ENCODE peak calls at places on chromosomes 16 and 17, in five cellular contexts. V is AG09319, U is fibroblast of mammary gland, N is GM23338, D is cardiac fibroblast. Z is an unnamed sample.

GRCh38 chr17:70047619-70048018 is 27.4 kb upstream of the KCNJ16 start:
- DNase-seq in V (no peak), U (peak; percentile 55), D (no peak), N (no peak), Z (no peak)

GRCh38 chr17:21252875-21253645 is at the start of gene NATD1:
- DNase-seq in D (peak; percentile 88), N (peak; percentile 97), U (peak; percentile 78), V (peak; percentile 49), Z (peak; percentile 78)

GRCh38 chr16:78460428-78460827 is 361.0 kb downstream of the WWOX start:
- DNase-seq in D (no peak), U (no peak), V (no peak), N (no peak), Z (no peak)

GRCh38 chr17:46766493-46767491 is 51.7 kb downstream of the WNT3 start:
- DNase-seq in V (no peak), U (no peak), D (no peak), N (no peak), Z (no peak)

GRCh38 chr17:30091771-30092170 is 24.8 kb upstream of the NSRP1 start:
- DNase-seq in U (peak; percentile 81), V (peak; percentile 28), D (peak; percentile 79), N (no peak), Z (no peak)

GRCh38 chr17:5757306-5757907 is 173.1 kb upstream of the NLRP1 start:
- DNase-seq in D (no peak), U (no peak), V (no peak), N (no peak), Z (no peak)

GRCh38 chr16:88619859-88620655 is 18.3 kb upstream of the IL17C start:
- DNase-seq in U (peak; percentile 12), N (no peak), V (no peak), D (peak; percentile 29), Z (no peak)

GRCh38 chr16:1026057-1026783 is 44.6 kb downstream of the SOX8 start:
- DNase-seq in U (no peak), V (no peak), D (no peak), N (no peak), Z (peak; percentile 60)

GRCh38 chr17:28471127-28471453 is 2.4 kb upstream of the SLC13A2 start:
- DNase-seq in U (no peak), V (no peak), D (no peak), N (no peak), Z (no peak)

GRCh38 chr16:80623376-80623775 is 82.6 kb downstream of the DYNLRB2 start:
- DNase-seq in N (no peak), V (no peak), U (no peak), D (peak; percentile 76), Z (no peak)

GRCh38 chr17:83057793-83058477 is 21.5 kb upstream of the METRNL start:
- DNase-seq in D (no peak), N (no peak), V (no peak), U (no peak), Z (no peak)

GRCh38 chr16:82016964-82017363 is 5.7 kb upstream of the SDR42E1 start:
- DNase-seq in D (peak; percentile 33), V (peak; percentile 94), U (peak; percentile 75), N (no peak), Z (no peak)

GRCh38 chr16:23079683-23080221 is 69.5 kb downstream of the USP31 start:
- DNase-seq in V (no peak), U (no peak), D (no peak), N (no peak), Z (no peak)

GRCh38 chr17:64679710-64680216 is 17.7 kb upstream of the SMURF2 start:
- DNase-seq in V (peak; percentile 98), U (peak; percentile 98), D (peak; percentile 81), N (no peak), Z (no peak)

GRCh38 chr16:77986021-77986420 is 36.3 kb upstream of the CLEC3A start:
- DNase-seq in D (no peak), N (no peak), V (no peak), U (no peak), Z (no peak)

GRCh38 chr16:48918520-48919258 is 308.7 kb upstream of the N4BP1 start:
- DNase-seq in U (peak; percentile 33), V (no peak), N (peak; percentile 37), D (no peak), Z (no peak)

GRCh38 chr17:68731465-68731864 is 130.3 kb upstream of the FAM20A start:
- DNase-seq in V (no peak), U (no peak), D (no peak), N (no peak), Z (no peak)

GRCh38 chr16:58462997-58463891 is 36.7 kb upstream of the NDRG4 start:
- DNase-seq in V (no peak), U (no peak), N (peak; percentile 56), D (no peak), Z (peak; percentile 67)

GRCh38 chr17:13727441-13728171 is 125.9 kb upstream of the HS3ST3A1 start:
- DNase-seq in D (peak; percentile 67), N (no peak), V (no peak), U (peak; percentile 93), Z (no peak)

GRCh38 chr16:56960681-56961281 is 969 bp upstream of the CETP start:
- DNase-seq in U (no peak), V (no peak), N (no peak), D (peak; percentile 64), Z (no peak)

GRCh38 chr17:80512233-80512632 is 32.4 kb upstream of the RPTOR start:
- DNase-seq in D (no peak), V (no peak), U (peak; percentile 65), N (no peak), Z (no peak)

GRCh38 chr16:4371481-4372314 is at the start of gene VASN:
- DNase-seq in V (no peak), N (peak; percentile 79), U (peak; percentile 68), D (peak; percentile 89), Z (peak; percentile 91)

GRCh38 chr16:14325502-14325901 is 254.4 kb downstream of the MRTFB start:
- DNase-seq in V (no peak), N (no peak), D (no peak), U (no peak), Z (no peak)

GRCh38 chr17:6427284-6427781 is 7.6 kb downstream of the AIPL1 start:
- DNase-seq in D (peak; percentile 22), N (no peak), U (peak; percentile 17), V (no peak), Z (no peak)

GRCh38 chr17:68378202-68379149 is 78.8 kb downstream of the WIPI1 start:
- DNase-seq in D (peak; percentile 97), V (peak; percentile 89), N (peak; percentile 69), U (peak; percentile 98), Z (peak; percentile 28)

GRCh38 chr17:80253631-80254395 is 6.8 kb upstream of the RNF213 start:
- DNase-seq in N (no peak), D (no peak), V (no peak), U (no peak), Z (no peak)

GRCh38 chr16:56591377-56592060 is 2.2 kb downstream of the MT3 start:
- DNase-seq in V (no peak), D (no peak), N (no peak), U (no peak), Z (no peak)

DNA sequence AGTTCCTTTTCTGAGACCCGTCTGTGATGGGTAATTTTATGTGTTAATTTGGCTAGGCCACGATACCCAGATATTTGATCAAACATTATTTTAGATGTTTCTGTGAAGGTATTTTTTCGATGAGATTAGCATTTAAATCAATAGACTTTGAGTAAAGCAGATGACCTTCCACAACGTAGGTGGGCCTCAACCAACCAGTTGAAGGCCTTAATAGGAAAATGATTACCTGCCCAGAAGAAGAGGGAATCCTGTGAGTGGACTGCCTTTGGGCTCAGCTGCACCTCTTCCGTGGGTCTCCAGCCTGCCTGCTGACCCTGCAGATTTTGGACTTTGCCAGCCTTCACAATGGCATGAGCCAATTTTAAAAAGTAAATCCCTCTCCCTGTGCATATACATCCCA is 61.6 kb upstream of the WSB1 start:
- DNase-seq in U (no peak), V (no peak), D (no peak), N (no peak), Z (no peak)
- TF ChIP-seq CTCF in U (no peak), V (no peak), D (no peak), N (no peak), Z (no peak)

DNA sequence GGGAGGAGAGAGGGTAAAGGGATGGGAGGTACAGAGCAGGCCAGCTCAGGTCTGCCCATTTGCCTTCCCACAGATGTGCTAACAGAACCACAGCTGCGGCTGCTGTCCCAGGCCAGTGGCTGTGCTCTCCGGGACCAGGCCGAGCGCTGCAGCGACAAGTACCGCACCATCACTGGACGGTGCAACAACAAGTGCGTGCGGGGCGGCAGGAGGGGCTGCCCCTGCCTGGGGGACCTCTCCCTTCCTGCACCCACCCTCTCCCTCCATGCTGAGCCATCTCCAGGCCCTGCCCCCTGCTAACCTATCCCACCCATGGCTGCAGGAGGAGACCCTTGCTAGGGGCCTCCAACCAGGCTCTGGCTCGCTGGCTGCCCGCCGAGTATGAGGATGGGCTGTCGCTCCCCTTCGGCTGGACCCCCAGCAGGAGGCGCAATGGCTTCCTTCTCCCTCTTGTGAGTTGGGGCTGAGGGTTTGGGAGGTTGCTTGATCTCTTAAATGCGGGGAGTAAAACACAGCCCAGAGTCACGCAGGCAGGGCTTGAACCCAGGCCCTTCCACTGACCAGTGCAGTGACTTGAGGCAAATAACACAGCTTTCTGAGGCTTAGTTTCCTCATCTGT is 1.2 kb downstream of the EPX start:
- DNase-seq in N (peak; percentile 55), D (no peak), V (no peak), U (no peak), Z (no peak)
- TF ChIP-seq CTCF in N (peak; percentile 57), D (no peak), V (no peak), U (no peak), Z (no peak)

GRCh38 chr16:86722970-86723369 is 144.6 kb downstream of the FOXL1 start:
- DNase-seq in V (no peak), D (peak; percentile 81), U (peak; percentile 76), N (no peak), Z (no peak)

GRCh38 chr16:86713021-86713631 is 134.8 kb downstream of the FOXL1 start:
- DNase-seq in U (no peak), V (no peak), D (no peak), N (no peak), Z (no peak)

GRCh38 chr16:86716649-86717048 is 138.3 kb downstream of the FOXL1 start:
- DNase-seq in U (no peak), N (no peak), D (no peak), V (no peak), Z (no peak)

GRCh38 chr16:86714166-86714565 is 135.8 kb downstream of the FOXL1 start:
- DNase-seq in N (peak; percentile 50), U (peak; percentile 35), D (no peak), V (no peak), Z (no peak)

GRCh38 chr16:86718118-86718517 is 139.8 kb downstream of the FOXL1 start:
- DNase-seq in U (no peak), N (no peak), V (no peak), D (no peak), Z (no peak)
- TF ChIP-seq CTCF in U (no peak), N (no peak), V (no peak), D (no peak), Z (no peak)

DNA sequence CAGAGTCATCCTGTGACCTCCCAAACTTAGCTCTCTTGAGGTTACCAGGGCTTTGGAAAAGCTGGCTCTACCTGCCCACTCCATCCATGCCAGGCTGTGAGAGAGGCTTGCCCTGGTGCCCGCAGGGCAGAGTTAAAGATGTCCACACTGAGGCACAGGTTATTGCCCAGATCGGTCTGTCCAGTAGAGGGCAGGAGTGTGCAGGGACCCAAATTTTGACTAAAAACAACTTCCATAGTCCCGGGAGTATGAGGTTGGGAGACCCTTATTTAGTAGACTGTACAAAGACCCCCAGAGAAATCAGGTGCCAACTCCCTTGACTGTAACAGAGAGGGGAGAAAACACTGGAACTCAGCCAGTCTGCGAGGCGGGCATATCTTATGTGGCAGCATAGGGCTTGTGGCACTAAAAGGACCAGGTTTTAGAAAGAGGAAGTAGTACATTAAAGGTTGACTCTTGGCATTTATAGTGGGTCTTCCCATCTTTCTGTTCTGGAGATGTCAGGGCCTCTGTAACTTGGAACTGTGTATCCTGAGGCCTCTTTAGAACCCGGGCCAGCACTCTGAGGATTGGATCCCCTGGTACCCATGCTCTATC is 43.3 kb downstream of the HNF1B start:
- DNase-seq in D (peak; percentile 16), U (peak; percentile 18), V (no peak), N (peak; percentile 62), Z (no peak)
- TF ChIP-seq CTCF in D (peak; percentile 81), U (peak; percentile 64), V (peak; percentile 56), N (peak; percentile 85), Z (peak; percentile 20)